ENCODE peak calls at places on chromosomes 3 and 15, in four cellular contexts. N is HCT116, S is GM12878, D is fibroblast of lung. K is an unnamed sample.

GRCh38 chr3:172606021-172606420 is 82.8 kb upstream of the TNFSF10 start:
- DNase-seq in D (peak; percentile 94), S (no peak), N (no peak), K (no peak)

GRCh38 chr3:142232340-142232739 is 7.0 kb upstream of the GK5 start:
- DNase-seq in N (no peak), D (no peak), S (no peak), K (no peak)

GRCh38 chr15:75872400-75872990 is 29.2 kb downstream of the UBE2Q2 start:
- DNase-seq in S (no peak), N (no peak), D (no peak), K (no peak)

GRCh38 chr3:125189378-125190165 is 23.0 kb downstream of the SLC12A8 start:
- DNase-seq in D (no peak), S (no peak), N (no peak), K (no peak)

GRCh38 chr15:31302778-31303433 is 23.7 kb upstream of the KLF13 start:
- DNase-seq in D (no peak), N (no peak), S (no peak), K (no peak)

GRCh38 chr15:94416829-94417228 is 185.5 kb downstream of the MCTP2 start:
- DNase-seq in N (no peak), S (no peak), D (no peak), K (no peak)

GRCh38 chr15:76168237-76168984 is 108.6 kb downstream of the TMEM266 start:
- DNase-seq in S (no peak), D (no peak), N (no peak), K (no peak)

GRCh38 chr3:127071597-127072001 is 88.7 kb downstream of the PLXNA1 start:
- DNase-seq in D (no peak), N (no peak), S (no peak), K (no peak)

GRCh38 chr3:34202975-34203374 is 404.5 kb downstream of the PDCD6IP start:
- DNase-seq in N (no peak), S (no peak), D (no peak), K (no peak)

GRCh38 chr3:111608378-111608777 is 13.2 kb upstream of the ZBED2 start:
- DNase-seq in N (no peak), D (no peak), S (no peak), K (no peak)

GRCh38 chr15:38853608-38854007 is 289.0 kb upstream of the RASGRP1 start:
- DNase-seq in D (no peak), S (no peak), N (peak; percentile 24), K (no peak)

GRCh38 chr15:77168211-77168610 is 97.3 kb upstream of the TSPAN3 start:
- DNase-seq in S (no peak), N (no peak), D (peak; percentile 60), K (no peak)

GRCh38 chr3:61331937-61332590 is 80.8 kb upstream of the FHIT start:
- DNase-seq in D (peak; percentile 37), N (no peak), S (no peak), K (no peak)

GRCh38 chr3:58556761-58557181 is 19.8 kb upstream of the ACOX2 start:
- DNase-seq in N (no peak), S (no peak), D (no peak), K (no peak)

GRCh38 chr15:25171856-25172687 is 217.3 kb downstream of the SNRPN start:
- DNase-seq in N (no peak), D (no peak), S (no peak), K (peak; percentile 9)

DNA sequence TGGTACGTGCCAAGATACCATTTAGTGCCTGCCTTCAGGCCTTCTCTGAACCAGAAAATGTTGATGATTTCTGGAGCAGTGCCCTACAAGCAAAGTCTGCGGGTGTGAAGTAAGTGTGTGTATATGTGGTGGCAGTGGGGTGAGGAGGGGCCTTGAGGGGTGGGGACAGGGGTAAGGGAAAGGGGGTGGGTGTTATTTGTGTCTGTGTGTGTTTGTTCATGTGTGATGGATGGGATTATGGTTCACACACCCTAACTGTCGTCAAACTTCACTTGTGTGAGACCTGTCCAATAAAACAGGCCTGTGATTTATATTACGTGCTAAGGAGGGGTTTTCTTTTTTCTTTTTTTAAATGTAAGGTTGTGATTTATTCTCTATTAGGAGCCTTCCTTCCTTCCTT is 92.3 kb downstream of the USP13 start:
- DNase-seq in N (no peak), S (no peak), D (no peak), K (no peak)
- TF ChIP-seq CTCF in N (no peak), S (no peak), D (no peak), K (no peak)

GRCh38 chr3:150248116-150248864 is 159.8 kb upstream of the TSC22D2 start:
- DNase-seq in S (no peak), N (no peak), D (peak; percentile 94), K (no peak)

GRCh38 chr3:150251654-150252053 is 156.4 kb upstream of the TSC22D2 start:
- DNase-seq in N (no peak), S (no peak), D (peak; percentile 90), K (no peak)

GRCh38 chr3:150251187-150251592 is 156.9 kb upstream of the TSC22D2 start:
- DNase-seq in D (peak; percentile 23), N (no peak), S (no peak), K (no peak)

GRCh38 chr3:150248865-150249360 is 159.2 kb upstream of the TSC22D2 start:
- DNase-seq in S (no peak), N (no peak), D (no peak), K (no peak)

DNA sequence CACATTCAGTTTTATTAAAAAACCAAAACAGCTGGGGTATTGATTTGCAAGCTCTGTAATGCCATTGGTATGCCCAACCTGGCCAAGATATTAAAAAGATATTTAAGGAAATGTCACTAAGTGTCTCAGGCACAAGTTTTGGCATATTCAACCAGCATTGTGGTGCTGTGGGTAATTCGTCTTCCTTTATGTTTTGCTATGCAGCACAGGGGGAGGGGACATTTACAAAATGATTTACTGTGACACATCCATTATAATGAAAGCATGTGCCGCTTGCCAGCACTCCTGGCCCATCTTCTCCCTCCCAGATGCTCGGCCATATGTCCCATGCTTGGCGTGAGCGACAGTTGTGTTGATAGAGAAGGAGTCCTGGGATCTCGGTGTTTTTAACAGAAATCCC is 158.3 kb upstream of the TSC22D2 start:
- DNase-seq in N (no peak), D (peak; percentile 57), S (no peak), K (no peak)
- H3K9ac ChIP-seq in N (no peak overlapping the region), D (no peak overlapping the region), S (no peak overlapping the region), K (no peak overlapping the region)

DNA sequence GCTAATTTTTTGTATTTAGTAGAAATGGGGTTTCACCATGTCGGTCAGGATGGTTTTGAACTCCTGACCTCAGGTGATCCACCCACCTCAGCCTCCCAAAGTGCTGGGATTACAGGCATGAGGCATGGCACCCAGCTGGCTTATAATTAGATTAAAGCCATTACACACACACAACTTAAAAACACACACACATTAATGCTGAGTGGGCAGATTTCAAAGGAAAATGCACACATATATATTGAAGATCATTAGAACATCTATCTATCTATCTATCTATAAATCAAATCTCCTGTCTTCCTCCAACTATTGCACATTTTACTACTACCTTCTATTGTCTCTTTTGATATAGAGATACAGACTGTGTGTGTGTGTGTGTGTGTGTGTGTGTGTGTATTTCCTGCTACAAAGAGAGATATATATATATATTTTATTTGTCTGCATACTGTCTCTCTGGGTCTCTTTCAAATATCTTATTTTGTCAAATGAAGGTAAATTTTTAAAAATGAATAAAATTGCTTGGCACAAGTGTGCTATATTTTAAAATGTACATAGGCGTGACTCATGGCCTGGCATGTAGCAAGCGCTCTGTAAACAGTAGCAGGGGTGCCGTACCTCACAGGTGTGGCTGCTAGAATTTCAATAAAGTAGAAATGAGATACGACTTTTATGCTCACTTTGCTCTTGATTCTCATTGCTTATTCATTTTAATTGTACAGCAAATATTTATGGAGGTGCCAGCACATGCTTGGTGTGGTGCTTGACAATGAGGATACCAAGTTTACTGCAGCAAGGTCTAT is 655.8 kb downstream of the AGBL1 start:
- DNase-seq in N (no peak), S (no peak), D (no peak), K (peak; percentile 41)
- H3K9me3 ChIP-seq in N (peaks cover 35% of the 10 kb centered on the region), S (no peaks in the 10 kb centered on the region), D (no peaks in the 10 kb centered on the region), K (no peaks in the 10 kb centered on the region)

GRCh38 chr3:46932455-46933225 is 43.9 kb downstream of the CCDC12 start:
- DNase-seq in N (no peak), S (no peak), D (no peak), K (no peak)
- TF ChIP-seq CTCF in N (peak; percentile 26), S (peak; percentile 24), D (no peak), K (no peak)

DNA sequence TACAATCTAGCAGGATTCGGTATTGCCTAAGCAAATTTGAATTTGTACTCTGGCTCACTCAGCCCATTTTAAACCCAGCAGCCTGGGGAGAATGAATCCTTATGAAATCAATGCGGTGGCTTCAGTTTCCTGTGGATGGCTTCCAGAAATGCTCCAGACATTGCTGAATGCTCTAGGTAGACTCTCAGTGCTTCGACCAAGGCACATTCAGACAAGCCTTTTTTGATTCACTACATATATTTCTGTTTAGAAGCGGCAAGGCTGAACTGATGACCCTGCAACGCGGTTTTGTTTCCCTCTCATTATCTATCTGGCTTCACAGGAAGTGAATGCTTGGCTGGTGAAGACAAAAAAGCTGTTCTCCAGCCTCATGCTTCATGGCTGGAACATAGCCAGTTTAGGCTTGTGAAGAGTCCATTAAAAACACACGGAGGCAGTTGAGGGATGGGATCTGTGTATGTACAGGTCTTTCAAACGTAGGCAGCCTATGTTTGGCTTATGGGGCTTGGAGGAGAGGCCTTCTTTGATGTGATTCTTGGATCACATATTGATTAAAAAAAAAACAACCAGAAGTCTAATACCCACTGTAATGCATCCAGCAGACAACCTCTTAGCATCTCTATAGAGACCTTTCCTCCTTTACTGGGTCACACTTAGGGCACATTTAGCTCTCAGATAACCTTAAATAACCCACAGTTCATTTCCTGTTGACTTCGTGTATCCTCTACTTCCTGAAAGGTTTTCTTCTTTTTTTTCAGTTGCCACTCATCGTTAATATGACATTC is 400.2 kb upstream of the TBL1XR1 start:
- DNase-seq in D (peak; percentile 98), N (no peak), S (no peak), K (peak; percentile 42)
- H3K9ac ChIP-seq in D (no peak overlapping the region), N (no peak overlapping the region), S (no peak overlapping the region), K (peak overlapping the region; percentile 26)